ENCODE peak calls at places on chromosomes 4 and X, in nine cellular contexts. C is coronary artery; Z is tibial artery; D is small intestine; P is upper lobe of right lung; B is tibial nerve; T is neuronal stem cell; W is fibroblast of lung; J is CD8-positive, alpha-beta memory T cell. X is an unnamed sample.

GRCh38 chr4:134708616-134709015 is 507.0 kb upstream of the PABPC4L start:
- DNase-seq in C (no peak), Z (no peak), D (no peak), P (no peak), B (no peak), T (no peak), W (no peak), J (no peak), X (no peak)

GRCh38 chrX:64306712-64307111 is 76.3 kb upstream of the ASB12 start:
- DNase-seq in C (no peak), Z (no peak), D (no peak), P (no peak), B (no peak), T (no peak), W (no peak), J (no peak), X (no peak)

GRCh38 chrX:69133561-69134542 is 31.4 kb downstream of the PJA1 start:
- DNase-seq in C (no peak), Z (no peak), D (peak), P (no peak), B (no peak), T (peak), W (peak), J (no peak), X (peak)

GRCh38 chr4:121794505-121795192 is 6.5 kb upstream of the EXOSC9 start:
- DNase-seq in C (no peak), Z (no peak), D (no peak), P (no peak), B (no peak), T (no peak), W (no peak), J (no peak), X (peak)

GRCh38 chr4:32128549-32128948 is 1408.4 kb downstream of the PCDH7 start:
- DNase-seq in C (no peak), Z (no peak), D (no peak), P (no peak), B (no peak), T (no peak), W (no peak), J (no peak), X (no peak)

GRCh38 chr4:153409412-153409811 is 56.7 kb upstream of the TMEM131L start:
- DNase-seq in C (no peak), Z (no peak), D (no peak), P (no peak), B (no peak), T (no peak), W (peak), J (no peak), X (peak)

GRCh38 chrX:13778916-13779315 is 38.0 kb downstream of the GPM6B start:
- DNase-seq in C (no peak), Z (no peak), D (no peak), P (no peak), B (no peak), T (no peak), W (peak), J (no peak), X (no peak)

GRCh38 chr4:960140-960735 is 13.1 kb downstream of the DGKQ start:
- DNase-seq in C (no peak), Z (no peak), D (no peak), P (peak), B (no peak), T (no peak), W (no peak), J (no peak), X (no peak)

GRCh38 chr4:106358899-106359298 is 9.7 kb downstream of the GIMD1 start:
- DNase-seq in C (no peak), Z (no peak), D (no peak), P (no peak), B (no peak), T (no peak), W (no peak), J (no peak), X (no peak)

GRCh38 chr4:150037251-150037856 is 40.9 kb upstream of the DCLK2 start:
- DNase-seq in C (no peak), Z (no peak), D (no peak), P (no peak), B (no peak), T (no peak), W (no peak), J (no peak), X (no peak)

GRCh38 chr4:110640608-110641007 is 17.7 kb upstream of the PITX2 start:
- DNase-seq in C (no peak), Z (no peak), D (no peak), P (no peak), B (no peak), T (no peak), W (no peak), J (no peak), X (no peak)

GRCh38 chrX:153526801-153527599 is 9.6 kb downstream of the ATP2B3 start:
- DNase-seq in C (no peak), Z (no peak), D (no peak), P (no peak), B (no peak), T (no peak), W (no peak), J (no peak), X (no peak)

GRCh38 chr4:108168672-108169562 is at the start of gene LEF1:
- DNase-seq in C (no peak), Z (no peak), D (peak), P (peak), B (no peak), T (peak), W (peak), J (no peak), X (peak)

GRCh38 chr4:38902695-38903094 is 35.1 kb downstream of the FAM114A1 start:
- DNase-seq in C (no peak), Z (no peak), D (peak), P (no peak), B (no peak), T (peak), W (peak), J (no peak), X (peak)

GRCh38 chr4:76687730-76688441 is 210.1 kb downstream of the SOWAHB start:
- DNase-seq in C (no peak), Z (no peak), D (peak), P (no peak), B (no peak), T (no peak), W (no peak), J (no peak), X (peak)

GRCh38 chr4:23981328-23981727 is 91.5 kb upstream of the PPARGC1A start:
- DNase-seq in C (no peak), Z (no peak), D (no peak), P (no peak), B (no peak), T (no peak), W (no peak), J (no peak), X (no peak)

GRCh38 chr4:52358855-52359254 is 300.2 kb downstream of the USP46 start:
- DNase-seq in C (no peak), Z (no peak), D (no peak), P (no peak), B (no peak), T (no peak), W (no peak), J (no peak), X (peak)

GRCh38 chr4:80202190-80202711 is 4.9 kb downstream of the PRDM8 start:
- DNase-seq in C (peak), Z (peak), D (peak), P (peak), B (peak), T (no peak), W (peak), J (peak), X (peak)

GRCh38 chr4:80199947-80200346 is 2.6 kb downstream of the PRDM8 start:
- DNase-seq in C (no peak), Z (no peak), D (no peak), P (no peak), B (no peak), T (no peak), W (no peak), J (no peak), X (no peak)

GRCh38 chr4:80201326-80202151 is 4.2 kb downstream of the PRDM8 start:
- DNase-seq in C (no peak), Z (no peak), D (no peak), P (no peak), B (no peak), T (no peak), W (peak), J (peak), X (peak)

GRCh38 chr4:80204433-80204832 is 7.1 kb downstream of the PRDM8 start:
- DNase-seq in C (no peak), Z (no peak), D (no peak), P (no peak), B (no peak), T (no peak), W (no peak), J (no peak), X (no peak)

DNA sequence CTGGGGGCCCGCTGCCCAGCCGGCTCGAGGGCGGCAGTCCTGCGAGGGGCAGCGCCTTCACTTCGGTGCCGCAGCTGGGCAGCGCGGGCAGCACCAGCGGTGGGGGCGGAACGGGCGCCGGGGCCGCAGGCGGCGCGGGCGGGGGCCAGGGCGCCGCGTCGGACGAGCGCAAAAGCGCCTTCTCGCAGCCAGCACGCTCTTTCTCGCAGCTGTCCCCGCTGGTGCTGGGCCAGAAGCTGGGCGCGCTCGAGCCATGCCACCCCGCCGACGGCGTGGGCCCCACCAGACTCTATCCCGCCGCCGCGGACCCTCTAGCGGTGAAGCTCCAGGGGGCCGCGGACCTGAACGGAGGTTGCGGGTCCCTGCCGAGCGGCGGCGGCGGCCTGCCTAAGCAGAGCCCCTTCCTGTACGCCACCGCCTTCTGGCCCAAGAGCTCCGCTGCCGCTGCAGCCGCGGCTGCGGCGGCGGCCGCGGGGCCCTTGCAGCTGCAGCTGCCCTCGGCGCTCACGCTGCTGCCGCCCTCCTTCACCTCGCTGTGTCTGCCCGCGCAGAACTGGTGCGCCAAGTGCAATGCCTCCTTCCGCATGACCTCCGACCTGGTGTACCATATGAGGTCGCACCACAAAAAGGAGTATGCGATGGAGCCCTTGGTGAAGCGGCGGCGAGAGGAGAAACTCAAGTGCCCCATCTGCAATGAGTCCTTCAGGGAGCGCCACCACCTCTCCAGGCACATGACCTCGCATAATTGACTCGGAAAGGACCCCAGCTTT is 5.7 kb downstream of the PRDM8 start:
- DNase-seq in C (no peak), Z (no peak), D (peak), P (peak), B (no peak), T (no peak), W (no peak), J (peak), X (peak)
- H3K4me3 ChIP-seq in C (peak), Z (peak), D (peak), P (peak), B (peak), T (peak), W (peak), J (peak), X (peak)

DNA sequence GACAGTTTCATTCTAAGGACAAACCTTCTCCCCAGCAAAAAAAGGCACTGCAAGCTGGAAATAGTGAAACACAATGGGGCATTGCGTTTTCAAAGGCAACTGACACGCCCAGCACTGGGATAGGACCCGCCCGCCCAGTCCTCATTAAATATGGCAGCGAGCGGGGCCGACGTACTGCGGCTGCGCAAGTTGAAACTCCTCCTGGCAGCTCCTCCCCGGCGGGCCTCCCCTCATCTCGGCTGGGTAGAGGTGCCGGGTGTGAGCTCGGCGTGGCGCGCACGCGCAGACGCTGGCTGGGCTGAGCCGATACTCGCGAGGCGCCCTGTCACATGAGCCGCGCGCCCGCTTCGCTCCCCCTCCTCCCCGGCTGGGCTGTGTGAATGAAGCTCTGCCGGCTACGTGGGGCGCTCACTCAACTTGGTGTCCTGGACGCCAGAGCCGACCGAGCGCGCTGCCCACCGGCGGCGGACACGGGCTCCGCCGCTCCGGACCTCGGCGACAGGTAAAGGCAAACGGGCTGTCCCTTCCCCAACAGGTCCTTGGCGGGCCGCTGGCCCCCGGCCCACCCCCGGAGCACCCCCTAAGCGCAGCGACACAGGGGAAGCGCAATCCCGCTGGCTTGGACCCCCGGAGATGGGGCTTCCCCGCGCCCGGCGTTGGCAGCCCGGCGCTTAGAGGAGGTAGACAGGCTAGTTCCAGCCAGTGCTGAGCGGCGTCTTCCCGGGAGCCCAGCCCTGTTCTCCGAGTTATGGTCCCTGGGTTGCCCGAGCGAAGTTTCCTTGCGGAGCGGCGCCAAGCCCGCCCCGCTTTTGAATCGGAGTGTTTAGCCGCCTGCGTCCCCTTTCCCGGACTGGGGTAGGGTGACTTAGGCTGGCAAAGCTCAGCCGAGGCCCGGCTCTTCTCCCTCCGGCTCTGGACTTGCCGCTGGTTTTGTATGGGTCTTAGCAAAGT is at the start of gene CLCN5:
- DNase-seq in C (peak), Z (peak), D (peak), P (peak), B (peak), T (peak), W (peak), J (peak), X (peak)
- H3K27ac ChIP-seq in C (peak), Z (peak), D (peak), P (peak), B (peak), T (no peak), W (peak), J (peak), X (peak)

GRCh38 chr4:17066972-17067371 is 168.5 kb upstream of the LDB2 start:
- DNase-seq in C (no peak), Z (peak), D (no peak), P (no peak), B (no peak), T (no peak), W (peak), J (no peak), X (no peak)

GRCh38 chr4:17063870-17064269 is 165.4 kb upstream of the LDB2 start:
- DNase-seq in C (no peak), Z (no peak), D (no peak), P (no peak), B (no peak), T (no peak), W (peak), J (no peak), X (no peak)

GRCh38 chr4:17066241-17066640 is 167.8 kb upstream of the LDB2 start:
- DNase-seq in C (no peak), Z (no peak), D (no peak), P (no peak), B (no peak), T (no peak), W (no peak), J (no peak), X (no peak)

GRCh38 chr4:17064959-17065358 is 166.5 kb upstream of the LDB2 start:
- DNase-seq in C (no peak), Z (no peak), D (no peak), P (no peak), B (no peak), T (no peak), W (no peak), J (no peak), X (no peak)

GRCh38 chr4:17065821-17066220 is 167.4 kb upstream of the LDB2 start:
- DNase-seq in C (no peak), Z (no peak), D (no peak), P (no peak), B (no peak), T (no peak), W (no peak), J (no peak), X (no peak)
- H3K4me3 ChIP-seq in C (no peak), Z (no peak), D (no peak), P (no peak), B (no peak), T (no peak), W (no peak), J (no peak), X (no peak)

GRCh38 chr4:175412744-175413143 is 399.3 kb downstream of the GPM6A start:
- DNase-seq in C (no peak), Z (no peak), D (no peak), P (no peak), B (no peak), T (no peak), W (peak), J (no peak), X (peak)

GRCh38 chr4:175411251-175411650 is 400.8 kb downstream of the GPM6A start:
- DNase-seq in C (no peak), Z (no peak), D (peak), P (no peak), B (no peak), T (no peak), W (no peak), J (no peak), X (no peak)

GRCh38 chr4:175413561-175413960 is 398.5 kb downstream of the GPM6A start:
- DNase-seq in C (no peak), Z (no peak), D (no peak), P (no peak), B (no peak), T (no peak), W (no peak), J (no peak), X (no peak)

GRCh38 chr4:175414602-175415001 is 397.5 kb downstream of the GPM6A start:
- DNase-seq in C (no peak), Z (no peak), D (no peak), P (no peak), B (no peak), T (no peak), W (no peak), J (no peak), X (no peak)

DNA sequence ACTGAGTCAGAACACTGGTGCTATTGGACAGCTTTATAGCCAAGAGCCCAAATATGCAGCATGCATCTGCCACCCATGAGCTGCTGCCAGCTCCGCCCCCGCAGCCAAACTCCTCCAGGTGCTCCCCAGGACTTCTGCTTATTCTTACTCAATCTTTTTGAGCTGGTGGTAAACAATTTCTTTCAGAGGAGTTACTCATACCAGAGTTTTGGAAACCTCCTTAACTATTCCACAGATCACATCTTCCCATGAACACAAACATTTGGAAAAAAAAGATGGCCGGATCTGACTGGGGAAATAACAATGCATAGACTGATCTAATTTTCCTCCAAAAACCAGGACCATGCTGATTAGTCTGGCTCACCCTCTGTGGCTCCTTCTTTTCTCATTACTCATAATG is 399.9 kb downstream of the GPM6A start:
- DNase-seq in C (no peak), Z (no peak), D (no peak), P (no peak), B (no peak), T (no peak), W (no peak), J (no peak), X (no peak)
- H3K27ac ChIP-seq in C (no peak), Z (no peak), D (no peak), P (no peak), B (no peak), T (no peak), W (no peak), J (no peak), X (no peak)

DNA sequence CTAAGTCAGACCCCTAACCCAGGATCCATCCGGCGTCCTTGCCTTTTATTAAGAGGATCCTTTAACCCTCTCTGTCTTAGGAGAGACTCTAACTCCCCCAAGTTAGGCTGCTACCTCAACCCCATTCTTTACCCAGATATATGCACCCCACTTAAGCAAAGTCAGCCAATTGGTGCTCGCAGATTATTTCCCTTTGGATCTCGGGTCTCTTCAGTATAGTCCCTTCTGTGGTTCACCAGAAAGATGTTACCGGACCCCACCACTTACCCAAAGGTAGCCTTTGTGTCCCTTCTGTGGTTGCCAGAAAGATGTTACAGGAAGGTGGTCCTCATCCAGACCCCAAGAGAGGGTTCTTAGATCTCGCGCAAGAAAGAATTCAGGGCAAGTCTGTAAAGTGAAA is 212.9 kb upstream of the GRID2 start:
- DNase-seq in C (no peak), Z (no peak), D (no peak), P (no peak), B (no peak), T (no peak), W (no peak), J (no peak), X (no peak)
- H3K4me3 ChIP-seq in C (no peak), Z (no peak), D (no peak), P (no peak), B (no peak), T (no peak), W (no peak), J (no peak), X (no peak)